ENCODE peak calls at places on chromosomes 5 and 9, in nine cellular contexts. W, J, M, R, Z, Q, K, F and D are unnamed samples.

GRCh38 chr9:35990155-35990554 is 32.2 kb upstream of the OR2S2 start:
- DNase-seq in W (no peak), J (no peak), M (no peak), R (no peak), Z (no peak), Q (no peak), K (no peak), F (no peak), D (no peak)

GRCh38 chr5:157455057-157455456 is 5.0 kb upstream of the NIPAL4 start:
- DNase-seq in W (no peak), J (no peak), M (no peak), R (no peak), Z (no peak), Q (no peak), K (no peak), F (no peak), D (no peak)

GRCh38 chr9:126417684-126418083 is 91.1 kb downstream of the MVB12B start:
- DNase-seq in W (no peak), J (no peak), M (no peak), R (no peak), Z (no peak), Q (no peak), K (no peak), F (no peak), D (no peak)

GRCh38 chr5:62347928-62348327 is 41.9 kb downstream of the KIF2A start:
- DNase-seq in W (no peak), J (no peak), M (no peak), R (no peak), Z (no peak), Q (no peak), K (no peak), F (no peak), D (no peak)

GRCh38 chr5:176863041-176863764 is 35.9 kb downstream of the HK3 start:
- DNase-seq in W (no peak), J (no peak), M (no peak), R (no peak), Z (peak), Q (no peak), K (no peak), F (no peak), D (no peak)

GRCh38 chr9:98795970-98796363 is 388 bp downstream of the ANKS6 start:
- DNase-seq in W (peak), J (no peak), M (peak), R (peak), Z (peak), Q (no peak), K (no peak), F (peak), D (no peak)

GRCh38 chr5:111401906-111402305 is 110.4 kb downstream of the STARD4 start:
- DNase-seq in W (no peak), J (no peak), M (no peak), R (no peak), Z (no peak), Q (no peak), K (no peak), F (no peak), D (no peak)

GRCh38 chr5:172858511-172858989 is 24.5 kb downstream of the ERGIC1 start:
- DNase-seq in W (no peak), J (no peak), M (no peak), R (peak), Z (no peak), Q (no peak), K (no peak), F (no peak), D (no peak)

GRCh38 chr9:133493428-133493827 is 14.5 kb upstream of the SLC2A6 start:
- DNase-seq in W (no peak), J (no peak), M (no peak), R (no peak), Z (no peak), Q (no peak), K (no peak), F (no peak), D (no peak)

GRCh38 chr9:137025120-137025966 is 2.7 kb downstream of the ABCA2 start:
- DNase-seq in W (no peak), J (no peak), M (no peak), R (peak), Z (peak), Q (peak), K (no peak), F (peak), D (no peak)

GRCh38 chr5:113232246-113232645 is 202.5 kb downstream of the TSSK1B start:
- DNase-seq in W (no peak), J (no peak), M (no peak), R (no peak), Z (no peak), Q (no peak), K (no peak), F (peak), D (no peak)

GRCh38 chr9:134488251-134488900 is 153.2 kb upstream of the COL5A1 start:
- DNase-seq in W (no peak), J (no peak), M (peak), R (no peak), Z (no peak), Q (peak), K (peak), F (no peak), D (no peak)

GRCh38 chr9:36263662-36264061 is 5.4 kb upstream of the GNE start:
- DNase-seq in W (no peak), J (no peak), M (no peak), R (no peak), Z (no peak), Q (no peak), K (no peak), F (no peak), D (no peak)

GRCh38 chr9:110370316-110370715 is 32.7 kb upstream of the TXNDC8 start:
- DNase-seq in W (peak), J (no peak), M (no peak), R (no peak), Z (no peak), Q (no peak), K (no peak), F (peak), D (no peak)

GRCh38 chr5:38134750-38135330 is 123.5 kb upstream of the EGFLAM start:
- DNase-seq in W (no peak), J (no peak), M (no peak), R (no peak), Z (no peak), Q (no peak), K (no peak), F (no peak), D (no peak)

GRCh38 chr9:26995815-26996214 is 9.7 kb downstream of the LRRC19 start:
- DNase-seq in W (no peak), J (no peak), M (no peak), R (no peak), Z (no peak), Q (no peak), K (no peak), F (no peak), D (no peak)

GRCh38 chr9:17574342-17574741 is 4.5 kb upstream of the SH3GL2 start:
- DNase-seq in W (no peak), J (no peak), M (no peak), R (no peak), Z (no peak), Q (no peak), K (no peak), F (no peak), D (no peak)

GRCh38 chr9:120707170-120707569 is 7.1 kb downstream of the MEGF9 start:
- DNase-seq in W (no peak), J (no peak), M (no peak), R (no peak), Z (no peak), Q (no peak), K (no peak), F (no peak), D (no peak)

GRCh38 chr9:133331641-133332380 is 4.2 kb downstream of the SURF6 start:
- DNase-seq in W (no peak), J (no peak), M (peak), R (no peak), Z (no peak), Q (no peak), K (no peak), F (no peak), D (no peak)

GRCh38 chr9:83620841-83621636 is 1.9 kb upstream of the IDNK start:
- DNase-seq in W (peak), J (no peak), M (no peak), R (peak), Z (peak), Q (peak), K (peak), F (peak), D (peak)

GRCh38 chr9:128631636-128632035 is 25.0 kb downstream of the DYNC2I2 start:
- DNase-seq in W (no peak), J (no peak), M (no peak), R (no peak), Z (no peak), Q (no peak), K (no peak), F (no peak), D (no peak)

GRCh38 chr9:128632066-128632465 is 24.6 kb downstream of the DYNC2I2 start:
- DNase-seq in W (no peak), J (no peak), M (no peak), R (no peak), Z (no peak), Q (no peak), K (no peak), F (no peak), D (no peak)

GRCh38 chr9:128629136-128629535 is 27.5 kb downstream of the DYNC2I2 start:
- DNase-seq in W (no peak), J (no peak), M (no peak), R (no peak), Z (no peak), Q (no peak), K (no peak), F (no peak), D (no peak)

GRCh38 chr9:128628471-128629048 is 28.1 kb downstream of the DYNC2I2 start:
- DNase-seq in W (peak), J (no peak), M (no peak), R (peak), Z (no peak), Q (peak), K (peak), F (peak), D (no peak)

GRCh38 chr9:128629852-128630545 is 26.6 kb downstream of the DYNC2I2 start:
- DNase-seq in W (no peak), J (no peak), M (no peak), R (no peak), Z (no peak), Q (no peak), K (no peak), F (no peak), D (no peak)
- H3K27ac ChIP-seq in W (no peak), J (no peak), M (no peak), R (no peak), Z (no peak), Q (no peak), K (peak), F (peak), D (no peak)

DNA sequence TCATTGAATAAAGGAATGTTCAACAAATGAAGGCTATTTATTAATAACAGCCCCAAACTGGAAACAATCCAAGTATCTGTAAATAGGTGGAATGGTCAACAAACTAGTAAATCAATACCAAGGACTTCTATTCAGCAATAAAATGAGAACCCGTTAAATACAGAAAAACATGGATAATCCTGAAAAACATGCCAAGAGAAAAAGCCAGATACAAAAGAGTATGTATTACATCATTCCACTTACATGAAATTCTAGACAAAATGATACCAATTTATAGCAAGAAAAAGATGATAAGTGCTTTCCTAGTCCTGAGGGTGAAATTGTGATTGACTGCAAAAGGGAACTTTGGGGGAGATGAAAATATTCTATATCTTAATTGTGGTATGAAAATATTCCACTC is 3.1 kb downstream of the PJA2 start:
- DNase-seq in W (no peak), J (no peak), M (no peak), R (no peak), Z (no peak), Q (no peak), K (no peak), F (no peak), D (no peak)
- TF ChIP-seq CTCF in W (no peak), J (no peak), M (no peak), R (no peak), Z (no peak), Q (no peak), K (no peak), F (no peak), D (no peak)

GRCh38 chr5:135134686-135135381 is 100.8 kb upstream of the PITX1 start:
- DNase-seq in W (no peak), J (no peak), M (no peak), R (no peak), Z (no peak), Q (no peak), K (no peak), F (no peak), D (no peak)
- H3K27ac ChIP-seq in W (peak), J (no peak), M (no peak), R (no peak), Z (no peak), Q (no peak), K (no peak), F (peak), D (no peak)

GRCh38 chr5:43677241-43677640 is 74.3 kb downstream of the NNT start:
- DNase-seq in W (no peak), J (no peak), M (no peak), R (no peak), Z (no peak), Q (no peak), K (no peak), F (no peak), D (no peak)
- TF ChIP-seq CTCF in W (no peak), J (no peak), M (no peak), R (no peak), Z (no peak), Q (no peak), K (no peak), F (no peak), D (no peak)

DNA sequence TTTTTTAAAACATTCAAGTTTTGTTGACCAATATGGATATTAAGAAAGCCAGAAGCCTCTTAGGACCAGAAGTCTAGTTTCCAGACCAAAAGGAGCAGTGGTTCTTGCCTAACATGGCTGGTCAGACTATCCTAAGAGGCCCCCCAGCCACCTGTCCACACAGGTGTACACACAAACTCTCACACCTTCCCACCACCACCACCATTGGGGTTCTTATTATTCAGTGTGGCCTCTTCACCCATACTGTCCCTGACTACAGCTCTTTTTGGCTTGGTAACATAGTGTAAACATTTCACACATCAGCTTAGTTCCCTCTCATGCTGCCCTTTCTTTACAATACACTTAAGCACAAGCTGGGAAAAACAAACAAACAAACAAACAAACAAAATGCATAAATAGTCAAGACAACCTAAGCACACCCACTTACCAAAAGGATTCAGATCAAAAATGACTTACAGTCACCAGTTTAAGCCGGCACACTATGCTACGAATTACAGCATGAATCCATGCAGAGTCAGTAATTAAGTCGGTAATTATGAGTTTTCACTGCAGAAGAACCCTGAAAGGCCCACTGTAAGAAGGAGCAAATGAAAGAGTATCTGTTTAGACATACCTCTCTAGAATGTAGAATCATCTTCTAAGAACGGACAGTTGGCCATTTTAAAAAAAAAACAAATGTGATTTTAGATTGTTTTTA is 9.5 kb downstream of the LHFPL2 start:
- DNase-seq in W (no peak), J (no peak), M (no peak), R (no peak), Z (no peak), Q (no peak), K (no peak), F (no peak), D (no peak)
- H3K27ac ChIP-seq in W (no peak), J (no peak), M (peak), R (peak), Z (no peak), Q (peak), K (peak), F (peak), D (no peak)

GRCh38 chr5:75048457-75048953 is 3.9 kb downstream of the GCNT4 start:
- DNase-seq in W (no peak), J (no peak), M (no peak), R (no peak), Z (no peak), Q (no peak), K (no peak), F (no peak), D (no peak)
- TF ChIP-seq CTCF in W (no peak), J (no peak), M (no peak), R (no peak), Z (no peak), Q (no peak), K (no peak), F (no peak), D (no peak)

DNA sequence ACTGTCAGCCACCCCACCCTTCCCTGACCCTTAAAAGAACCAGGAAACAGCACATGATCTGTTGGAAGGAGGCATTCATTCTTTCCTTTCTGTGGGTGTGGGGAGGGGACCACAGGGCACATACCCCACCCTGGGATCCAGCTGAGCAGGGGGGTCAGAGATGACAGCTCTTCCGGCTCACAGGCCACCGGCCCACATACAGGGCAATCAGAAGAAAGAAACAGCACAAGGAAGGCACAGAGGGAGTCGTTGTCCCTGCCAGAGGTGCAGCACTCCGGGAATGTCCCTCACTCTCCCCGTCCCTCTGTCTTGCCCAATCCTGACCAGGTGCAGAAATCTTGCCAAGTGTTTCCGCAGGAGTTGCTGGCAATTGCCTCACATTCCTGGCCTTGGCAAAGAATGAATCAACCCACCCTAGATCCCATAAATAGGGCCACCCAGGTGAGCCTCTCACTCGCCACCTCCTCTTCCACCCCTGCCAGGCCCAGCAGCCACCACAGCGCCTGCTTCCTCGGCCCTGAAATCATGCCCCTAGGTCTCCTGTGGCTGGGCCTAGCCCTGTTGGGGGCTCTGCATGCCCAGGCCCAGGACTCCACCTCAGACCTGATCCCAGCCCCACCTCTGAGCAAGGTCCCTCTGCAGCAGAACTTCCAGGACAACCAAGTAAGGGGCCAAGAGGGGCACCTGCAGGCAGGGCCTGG is at the start of gene LCN2:
- DNase-seq in W (no peak), J (no peak), M (peak), R (peak), Z (no peak), Q (peak), K (no peak), F (peak), D (no peak)
- H3K27ac ChIP-seq in W (peak), J (no peak), M (peak), R (peak), Z (no peak), Q (peak), K (peak), F (peak), D (no peak)

GRCh38 chr9:31839273-31839672 is 545.2 kb upstream of the ACO1 start:
- DNase-seq in W (no peak), J (no peak), M (no peak), R (no peak), Z (no peak), Q (no peak), K (no peak), F (no peak), D (no peak)
- TF ChIP-seq CTCF in W (no peak), J (no peak), M (no peak), R (no peak), Z (no peak), Q (no peak), K (no peak), F (peak), D (no peak)